ENCODE peak calls at places on chromosomes 5 and 9, in four cellular contexts. A, Y, N and B are unnamed samples.

GRCh38 chr5:160287378-160288051 is 24.8 kb downstream of the CCNJL start:
- DNase-seq in A (peak), Y (no peak), N (no peak), B (no peak)

GRCh38 chr9:136007906-136008692 is 46.9 kb upstream of the UBAC1 start:
- DNase-seq in A (no peak), Y (no peak), N (no peak), B (no peak)

GRCh38 chr5:96067902-96068614 is 106.4 kb upstream of the ELL2 start:
- DNase-seq in A (no peak), Y (no peak), N (no peak), B (no peak)

GRCh38 chr5:13695076-13695712 is 249.3 kb downstream of the DNAH5 start:
- DNase-seq in A (no peak), Y (no peak), N (no peak), B (no peak)

GRCh38 chr9:4048441-4048840 is 251.4 kb downstream of the GLIS3 start:
- DNase-seq in A (no peak), Y (no peak), N (no peak), B (no peak)

GRCh38 chr5:74851684-74852353 is 14.4 kb downstream of the FAM169A start:
- DNase-seq in A (no peak), Y (no peak), N (no peak), B (no peak)

GRCh38 chr5:107546685-107547084 is 124.1 kb downstream of the EFNA5 start:
- DNase-seq in A (no peak), Y (no peak), N (no peak), B (no peak)

GRCh38 chr5:122076669-122077450 is 1.2 kb downstream of the LOX start:
- DNase-seq in A (peak), Y (no peak), N (peak), B (peak)

GRCh38 chr5:22521521-22521920 is 331.6 kb downstream of the CDH12 start:
- DNase-seq in A (no peak), Y (no peak), N (no peak), B (no peak)

GRCh38 chr9:127524373-127524772 is 73.1 kb downstream of the LRSAM1 start:
- DNase-seq in A (no peak), Y (no peak), N (no peak), B (no peak)

GRCh38 chr9:96859461-96860198 is 5.3 kb upstream of the ZNF782 start:
- DNase-seq in A (no peak), Y (no peak), N (no peak), B (no peak)

GRCh38 chr5:79484731-79485130 is 29.2 kb downstream of the HOMER1 start:
- DNase-seq in A (no peak), Y (no peak), N (no peak), B (no peak)

GRCh38 chr5:170297589-170298462 is at the start of gene LCP2:
- DNase-seq in A (no peak), Y (peak), N (no peak), B (no peak)

GRCh38 chr9:17065062-17065461 is 69.8 kb upstream of the CNTLN start:
- DNase-seq in A (no peak), Y (no peak), N (no peak), B (no peak)

GRCh38 chr9:96158909-96159575 is 142.9 kb downstream of the HSD17B3 start:
- DNase-seq in A (no peak), Y (no peak), N (no peak), B (no peak)

GRCh38 chr5:121285861-121286527 is 565.7 kb upstream of the FTMT start:
- DNase-seq in A (no peak), Y (no peak), N (no peak), B (no peak)

GRCh38 chr9:17928228-17928627 is 349.4 kb downstream of the SH3GL2 start:
- DNase-seq in A (no peak), Y (no peak), N (no peak), B (no peak)

GRCh38 chr9:5695860-5696259 is 67.0 kb downstream of the RIC1 start:
- DNase-seq in A (no peak), Y (no peak), N (no peak), B (no peak)

GRCh38 chr5:36900279-36900678 is 23.7 kb downstream of the NIPBL start:
- DNase-seq in A (no peak), Y (no peak), N (no peak), B (no peak)

GRCh38 chr5:126801992-126802294 is 25.0 kb downstream of the LMNB1 start:
- DNase-seq in A (no peak), Y (peak), N (no peak), B (no peak)

GRCh38 chr9:108467653-108468324 is 388.0 kb downstream of the ACTL7B start:
- DNase-seq in A (no peak), Y (no peak), N (no peak), B (no peak)

GRCh38 chr5:73617510-73618279 is 8.3 kb upstream of the ARHGEF28 start:
- DNase-seq in A (no peak), Y (no peak), N (no peak), B (no peak)

GRCh38 chr9:99259231-99259918 is 37.3 kb downstream of the SEC61B start:
- DNase-seq in A (peak), Y (peak), N (no peak), B (peak)

GRCh38 chr5:41817625-41818301 is 52.5 kb downstream of the OXCT1 start:
- DNase-seq in A (no peak), Y (no peak), N (no peak), B (no peak)

GRCh38 chr9:6538666-6539071 is 106.9 kb downstream of the GLDC start:
- DNase-seq in A (no peak), Y (no peak), N (no peak), B (no peak)